ENCODE peak calls at places on chromosome 1, in nine cellular contexts. I is suprapubic skin; O is heart left ventricle; A is colonic mucosa; U is vagina; C is CD8-positive, alpha-beta T cell; R is neural progenitor cell; X is endothelial cell of umbilical vein; S is CD4-positive, alpha-beta T cell. G is an unnamed sample.

GRCh38 chr1:89363638-89364536 is at the start of gene GBP6:
- DNase-seq in I (no peak), O (peak; percentile 60), A (no peak), U (no peak), C (no peak), R (peak; percentile 6), X (no peak), S (no peak), G (no peak)

GRCh38 chr1:230300322-230301301 is 125.5 kb downstream of the PGBD5 start:
- DNase-seq in I (no peak), O (no peak), A (no peak), U (no peak), C (no peak), R (no peak), X (no peak), S (no peak), G (peak; percentile 30)

GRCh38 chr1:230250061-230250460 is 176.1 kb downstream of the PGBD5 start:
- DNase-seq in I (no peak), O (no peak), A (no peak), U (no peak), C (no peak), R (no peak), X (no peak), S (no peak), G (no peak)

GRCh38 chr1:52503706-52504105 is 49.2 kb downstream of the TUT4 start:
- DNase-seq in I (no peak), O (no peak), A (no peak), U (no peak), C (no peak), R (no peak), X (no peak), S (no peak), G (no peak)

GRCh38 chr1:92459871-92460320 is 26.8 kb downstream of the GFI1 start:
- DNase-seq in I (no peak), O (no peak), A (no peak), U (no peak), C (no peak), R (no peak), X (no peak), S (no peak), G (no peak)

GRCh38 chr1:60972841-60973364 is 109.5 kb upstream of the NFIA start:
- DNase-seq in I (no peak), O (no peak), A (no peak), U (no peak), C (no peak), R (no peak), X (peak; percentile 16), S (no peak), G (no peak)

GRCh38 chr1:100528861-100529260 is 9.1 kb upstream of the GPR88 start:
- DNase-seq in I (no peak), O (no peak), A (no peak), U (no peak), C (no peak), R (no peak), X (peak; percentile 40), S (no peak), G (no peak)

GRCh38 chr1:43199093-43199726 is 27.1 kb downstream of the CFAP57 start:
- DNase-seq in I (no peak), O (no peak), A (no peak), U (no peak), C (no peak), R (no peak), X (no peak), S (no peak), G (no peak)

GRCh38 chr1:111904478-111905218 is 84.8 kb downstream of the KCND3 start:
- DNase-seq in I (peak; percentile 52), O (no peak), A (no peak), U (no peak), C (no peak), R (peak; percentile 85), X (no peak), S (no peak), G (no peak)

GRCh38 chr1:18041685-18042355 is 65.8 kb upstream of the IGSF21 start:
- DNase-seq in I (no peak), O (no peak), A (no peak), U (no peak), C (no peak), R (peak; percentile 38), X (no peak), S (no peak), G (no peak)

GRCh38 chr1:37509181-37509580 is 5.4 kb downstream of the MEAF6 start:
- DNase-seq in I (no peak), O (no peak), A (no peak), U (no peak), C (no peak), R (peak; percentile 14), X (no peak), S (no peak), G (no peak)

GRCh38 chr1:203153989-203154821 is 21.4 kb downstream of the MYBPH start:
- DNase-seq in I (no peak), O (no peak), A (no peak), U (no peak), C (no peak), R (no peak), X (peak; percentile 10), S (no peak), G (no peak)

GRCh38 chr1:117812868-117813511 is 116.4 kb downstream of the GDAP2 start:
- DNase-seq in I (no peak), O (no peak), A (no peak), U (no peak), C (no peak), R (no peak), X (no peak), S (no peak), G (no peak)

GRCh38 chr1:18411820-18412641 is 68.7 kb upstream of the KLHDC7A start:
- DNase-seq in I (no peak), O (no peak), A (no peak), U (no peak), C (no peak), R (peak; percentile 56), X (no peak), S (no peak), G (no peak)

GRCh38 chr1:94927405-94928175 is 680 bp upstream of the CNN3 start:
- DNase-seq in I (no peak), O (no peak), A (peak; percentile 71), U (no peak), C (no peak), R (peak; percentile 83), X (no peak), S (no peak), G (no peak)

GRCh38 chr1:22341791-22342605 is 109.7 kb upstream of the ZBTB40 start:
- DNase-seq in I (no peak), O (no peak), A (peak; percentile 32), U (no peak), C (no peak), R (no peak), X (peak; percentile 43), S (no peak), G (peak; percentile 57)

GRCh38 chr1:225428879-225429455 is 1.1 kb upstream of the LBR start:
- DNase-seq in I (no peak), O (no peak), A (no peak), U (no peak), C (no peak), R (no peak), X (no peak), S (no peak), G (no peak)

GRCh38 chr1:225430301-225430700 is 2.5 kb upstream of the LBR start:
- DNase-seq in I (no peak), O (no peak), A (no peak), U (no peak), C (no peak), R (no peak), X (peak; percentile 62), S (no peak), G (no peak)

GRCh38 chr1:225427249-225428065 is at the start of gene LBR:
- DNase-seq in I (no peak), O (peak; percentile 80), A (peak; percentile 43), U (no peak), C (no peak), R (peak; percentile 86), X (no peak), S (no peak), G (peak; percentile 52)

GRCh38 chr1:225426395-225427248 is 1.2 kb downstream of the LBR start:
- DNase-seq in I (no peak), O (peak; percentile 67), A (peak; percentile 52), U (no peak), C (peak; percentile 40), R (peak; percentile 49), X (peak; percentile 50), S (no peak), G (peak; percentile 65)

GRCh38 chr1:225428066-225428878 is 434 bp upstream of the LBR start:
- DNase-seq in I (peak; percentile 95), O (peak; percentile 97), A (peak; percentile 96), U (no peak), C (peak; percentile 90), R (peak; percentile 96), X (peak; percentile 90), S (peak; percentile 86), G (peak; percentile 90)
- TF ChIP-seq CTCF in I (no peak), O (no peak), A (no peak), U (no peak), C (no peak), R (no peak), X (no peak), S (no peak), G (no peak)

DNA sequence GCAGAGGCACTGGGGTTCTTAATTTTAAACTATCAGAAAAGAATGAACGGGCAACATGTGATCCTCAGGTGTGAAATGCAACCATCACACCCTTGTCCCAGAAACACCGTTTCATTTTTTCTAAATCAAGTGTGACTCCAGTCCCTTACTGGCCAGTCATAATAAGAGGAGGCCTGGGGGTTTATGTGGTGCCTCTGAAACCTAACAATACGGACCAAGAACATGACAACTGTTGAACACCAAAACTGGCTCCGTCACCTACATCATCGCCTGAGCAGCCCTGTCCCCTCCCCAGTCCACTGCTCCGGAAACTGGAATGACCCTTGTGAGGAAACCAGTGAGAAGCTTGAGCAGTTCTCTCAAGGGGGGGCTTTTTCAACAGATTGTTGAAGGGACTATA is 55.9 kb upstream of the KIF26B start:
- DNase-seq in I (no peak), O (no peak), A (no peak), U (no peak), C (no peak), R (no peak), X (no peak), S (no peak), G (no peak)
- H3K27ac ChIP-seq in I (no peak overlapping the region), O (no peak overlapping the region), A (no peak overlapping the region), U (no peak overlapping the region), C (no peak overlapping the region), R (no peak overlapping the region), X (no peak overlapping the region), S (no peak overlapping the region), G (no peak overlapping the region)

GRCh38 chr1:193412748-193413147 is 226.3 kb upstream of the B3GALT2 start:
- DNase-seq in I (no peak), O (no peak), A (no peak), U (no peak), C (no peak), R (no peak), X (no peak), S (no peak), G (no peak)
- TF ChIP-seq CTCF in I (no peak), O (no peak), A (no peak), U (no peak), C (no peak), R (no peak), X (no peak), S (no peak), G (no peak)

DNA sequence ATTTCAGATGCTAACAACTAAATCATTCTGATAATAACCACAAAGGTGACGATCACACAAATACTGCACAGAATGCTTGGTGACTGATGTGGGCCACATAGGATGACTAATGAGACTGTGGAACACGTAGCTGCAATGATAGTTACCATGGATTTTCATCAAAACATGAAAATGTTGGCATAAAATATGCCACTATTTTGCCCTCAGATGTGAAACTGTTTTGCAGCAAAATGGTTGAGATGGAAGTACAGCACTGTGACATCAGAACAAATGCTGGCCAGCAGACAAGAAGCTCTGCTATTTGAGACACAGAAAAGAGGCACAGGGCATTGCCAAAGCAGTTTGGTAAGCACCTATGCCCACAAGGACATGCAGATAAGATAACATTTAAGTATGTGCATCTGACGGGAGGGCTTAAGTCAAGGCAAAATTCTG is 83.8 kb downstream of the NIBAN1 start:
- DNase-seq in I (no peak), O (no peak), A (no peak), U (no peak), C (peak; percentile 62), R (no peak), X (no peak), S (peak; percentile 44), G (no peak)
- H3K27ac ChIP-seq in I (peak overlapping the region; percentile 1), O (peak overlapping the region; percentile 90), A (no peak overlapping the region), U (peak overlapping the region; percentile 16), C (peak overlapping the region; percentile 39), R (no peak overlapping the region), X (no peak overlapping the region), S (no peak overlapping the region), G (peak overlapping the region; percentile 72)

G was measured in psoas muscle.